ENCODE peak calls at places on chromosomes 13 and 19, in five cellular contexts. Z is RWPE1, E is RWPE2, M is stomach, J is SHP77 treated with DMSO at 0.1 percent for 48 hours. L is an unnamed sample.

GRCh38 chr13:49932066-49932465 is 4.1 kb downstream of the SPRYD7 start:
- DNase-seq in M (no peak), J (no peak), E (no peak), Z (no peak), L (no peak)

GRCh38 chr19:46841458-46842083 is 9.1 kb downstream of the AP2S1 start:
- DNase-seq in Z (no peak), J (no peak), E (peak; percentile 79), M (peak; percentile 35), L (no peak)

GRCh38 chr13:95256086-95256485 is 45.2 kb downstream of the ABCC4 start:
- DNase-seq in M (no peak), J (no peak), Z (peak; percentile 84), E (peak; percentile 84), L (no peak)

GRCh38 chr19:29711584-29712132 is 3.4 kb downstream of the C19orf12 start:
- DNase-seq in M (no peak), Z (no peak), E (no peak), J (no peak), L (no peak)

GRCh38 chr19:29577662-29577963 is 28.5 kb upstream of the POP4 start:
- DNase-seq in E (no peak), Z (no peak), J (no peak), M (no peak), L (no peak)

GRCh38 chr19:2123682-2124387 is 27.1 kb downstream of the IZUMO4 start:
- DNase-seq in J (no peak), M (no peak), Z (peak; percentile 11), E (no peak), L (no peak)

GRCh38 chr13:112072531-112073244 is 5.7 kb downstream of the SOX1 start:
- DNase-seq in M (no peak), Z (no peak), E (peak; percentile 40), J (no peak), L (peak; percentile 25)

GRCh38 chr19:33241530-33242101 is 16.0 kb upstream of the SLC7A10 start:
- DNase-seq in E (no peak), J (no peak), Z (peak; percentile 24), M (peak; percentile 31), L (no peak)

GRCh38 chr13:87661471-87661870 is 9.7 kb upstream of the SLITRK5 start:
- DNase-seq in M (no peak), J (peak; percentile 78), E (no peak), Z (no peak), L (peak; percentile 58)

GRCh38 chr13:90867336-90867683 is 480.2 kb upstream of the MIR17HG start:
- DNase-seq in Z (peak; percentile 55), J (peak; percentile 54), M (peak; percentile 37), E (no peak), L (peak; percentile 54)

GRCh38 chr13:91346848-91347211 is 657 bp upstream of the MIR17HG start:
- DNase-seq in J (no peak), E (no peak), M (no peak), Z (no peak), L (peak; percentile 31)